ENCODE peak calls at places on chromosomes 2 and 18, in seven cellular contexts. Q is HFF-Myc, D is AG09319, M is mammary epithelial cell, K is pancreas, X is HFFc6, O is foreskin fibroblast. H is an unnamed sample.
A peak's percentile ranks its signal among the peaks of the same experiment; 100 is the strongest.

GRCh38 chr2:172328103-172328835 is 99.1 kb upstream of the ITGA6 start:
- DNase-seq in Q (no peak), M (no peak), D (no peak), O (no peak), K (no peak), X (peak; percentile 58), H (no peak)

GRCh38 chr2:160085662-160086061 is 23.2 kb upstream of the PLA2R1 start:
- DNase-seq in K (no peak), M (peak; percentile 14), D (no peak), Q (no peak), O (no peak), X (no peak), H (no peak)

GRCh38 chr2:216283038-216283900 is 89.0 kb downstream of the MARCHF4 start:
- DNase-seq in Q (no peak), X (no peak), K (no peak), O (no peak), D (no peak), M (no peak), H (peak; percentile 52)

GRCh38 chr2:181848356-181848876 is 43.1 kb upstream of the ITPRID2 start:
- DNase-seq in O (no peak), D (no peak), K (no peak), X (no peak), M (no peak), Q (no peak), H (no peak)

GRCh38 chr2:45124456-45124855 is 115.2 kb upstream of the SIX2 start:
- DNase-seq in K (no peak), M (no peak), X (no peak), D (no peak), O (no peak), Q (no peak), H (no peak)

GRCh38 chr2:133053541-133053940 is 383.5 kb upstream of the LYPD1 start:
- DNase-seq in K (no peak), M (no peak), O (no peak), Q (no peak), X (no peak), D (no peak), H (no peak)

GRCh38 chr2:167388497-167388896 is 500.2 kb downstream of the XIRP2 start:
- DNase-seq in D (no peak), O (no peak), X (no peak), K (no peak), Q (no peak), M (no peak), H (no peak)

GRCh38 chr2:85137131-85137530 is 3.9 kb downstream of the TCF7L1 start:
- DNase-seq in X (no peak), D (no peak), Q (no peak), M (no peak), K (no peak), O (no peak), H (no peak)

GRCh38 chr18:49274188-49274714 is 186.2 kb downstream of the DYM start:
- DNase-seq in O (no peak), D (peak; percentile 43), K (no peak), M (no peak), X (no peak), Q (no peak), H (no peak)

GRCh38 chr18:73431620-73432019 is 563.8 kb upstream of the NETO1 start:
- DNase-seq in D (no peak), O (peak; percentile 30), Q (no peak), X (no peak), K (no peak), M (peak; percentile 2), H (no peak)

GRCh38 chr2:60998628-60999545 is 18.6 kb upstream of the PEX13 start:
- DNase-seq in X (peak; percentile 47), K (no peak), M (peak; percentile 37), Q (peak; percentile 52), O (peak; percentile 27), D (no peak), H (no peak)

GRCh38 chr2:191486584-191487320 is 191.2 kb upstream of the NABP1 start:
- DNase-seq in X (peak; percentile 98), K (peak; percentile 26), Q (peak; percentile 93), O (peak; percentile 95), D (peak; percentile 89), M (peak; percentile 98), H (no peak)

GRCh38 chr2:51597086-51597485 is 565.2 kb upstream of the NRXN1 start:
- DNase-seq in D (no peak), X (no peak), O (no peak), M (no peak), Q (no peak), K (no peak), H (no peak)

GRCh38 chr18:72672364-72673151 is 128.4 kb upstream of the CBLN2 start:
- DNase-seq in Q (peak; percentile 4), M (peak; percentile 12), O (peak; percentile 6), K (peak; percentile 16), X (peak; percentile 17), D (no peak), H (peak; percentile 32)

GRCh38 chr2:72112421-72112820 is 35.2 kb downstream of the CYP26B1 start:
- DNase-seq in M (peak; percentile 65), Q (peak; percentile 10), X (peak; percentile 49), D (no peak), K (no peak), O (peak; percentile 29), H (no peak)

GRCh38 chr2:219441451-219442205 is 7.0 kb downstream of the SPEG start:
- DNase-seq in D (no peak), Q (no peak), K (peak; percentile 29), X (peak; percentile 74), M (no peak), O (peak; percentile 65), H (peak; percentile 51)

GRCh38 chr2:237702439-237703397 is 75.3 kb downstream of the LRRFIP1 start:
- DNase-seq in K (peak; percentile 8), X (peak; percentile 48), M (peak; percentile 46), Q (no peak), D (no peak), O (no peak), H (peak; percentile 76)

DNA sequence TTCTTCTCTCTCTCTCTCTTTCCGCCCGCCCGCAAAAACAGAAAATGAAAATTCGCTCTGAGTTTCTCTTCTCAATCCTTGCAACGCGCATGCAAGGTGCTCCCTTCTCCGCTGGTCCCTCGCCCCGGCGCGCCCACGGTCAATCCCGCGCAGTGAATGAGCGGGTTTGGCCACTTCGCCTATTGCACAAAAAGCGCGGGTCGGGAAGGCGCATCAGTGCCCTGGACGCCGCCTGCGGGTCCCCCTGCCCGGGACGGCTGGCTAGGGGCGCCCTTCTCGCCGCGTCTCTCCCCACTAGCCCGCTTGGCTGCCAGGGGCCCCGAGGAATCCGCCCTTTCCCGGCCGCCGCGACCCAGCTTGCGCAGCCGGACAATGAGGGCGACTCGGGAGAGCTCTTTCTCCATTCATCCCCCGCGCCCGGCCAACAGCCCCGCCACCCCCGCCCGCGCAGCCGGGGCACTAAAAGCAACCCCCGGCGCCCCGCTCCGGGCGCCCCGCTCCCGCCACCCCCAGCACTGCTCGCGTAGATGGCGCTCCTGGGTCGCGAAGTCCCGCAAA is 686 bp downstream of the LAMA1 start:
- DNase-seq in X (no peak), D (no peak), O (no peak), K (no peak), Q (no peak), M (peak; percentile 46), H (no peak)
- TF ChIP-seq CTCF in X (no peak), D (no peak), O (no peak), K (no peak), Q (no peak), M (no peak), H (no peak)

GRCh38 chr2:227186751-227187150 is 22.3 kb downstream of the COL4A3 start:
- DNase-seq in K (no peak), M (no peak), O (no peak), X (no peak), D (no peak), Q (no peak), H (no peak)

GRCh38 chr2:227188292-227188691 is 23.9 kb downstream of the COL4A3 start:
- DNase-seq in O (no peak), M (no peak), D (no peak), K (no peak), Q (peak; percentile 55), X (peak; percentile 33), H (no peak)

GRCh38 chr2:227192491-227192890 is 28.1 kb downstream of the COL4A3 start:
- DNase-seq in D (no peak), X (no peak), M (no peak), K (no peak), O (no peak), Q (no peak), H (no peak)

GRCh38 chr2:227194219-227194618 is 29.8 kb downstream of the COL4A3 start:
- DNase-seq in M (no peak), O (no peak), Q (no peak), K (no peak), D (no peak), X (no peak), H (no peak)

DNA sequence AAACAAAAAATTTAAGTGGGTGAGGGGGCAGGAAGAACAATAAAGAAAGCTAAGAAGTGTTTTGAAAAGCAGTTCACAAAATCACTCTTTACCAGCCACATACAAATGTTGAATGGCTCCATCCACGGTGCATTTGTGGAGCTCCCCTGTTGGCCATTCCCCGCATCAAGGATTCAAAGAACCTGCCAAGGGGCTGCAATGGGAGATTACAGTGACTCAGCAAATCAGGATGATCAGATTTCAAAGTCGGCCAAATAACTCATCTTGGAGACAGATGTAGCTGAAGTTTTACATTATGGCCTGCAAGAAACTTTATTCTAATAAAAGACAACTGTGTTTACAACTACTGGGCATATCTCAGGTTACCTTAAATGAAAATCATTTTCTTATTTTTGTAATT is 26.9 kb downstream of the COL4A3 start:
- DNase-seq in M (no peak), X (no peak), K (no peak), D (no peak), Q (peak; percentile 89), O (peak; percentile 13), H (no peak)
- TF ChIP-seq CTCF in M (no peak), X (no peak), K (no peak), D (no peak), Q (peak; percentile 36), O (no peak), H (no peak)

GRCh38 chr18:63460414-63460813 is 16.3 kb upstream of the SERPINB5 start:
- DNase-seq in K (no peak), O (no peak), Q (no peak), M (no peak), D (no peak), X (no peak), H (no peak)
- TF ChIP-seq CTCF in K (no peak), O (no peak), Q (no peak), M (no peak), D (no peak), X (no peak), H (no peak)

GRCh38 chr2:121044412-121044811 is 240.6 kb downstream of the TFCP2L1 start:
- DNase-seq in X (no peak), O (no peak), D (no peak), K (no peak), M (no peak), Q (no peak), H (peak; percentile 10)

GRCh38 chr2:121045245-121045644 is 239.8 kb downstream of the TFCP2L1 start:
- DNase-seq in X (no peak), D (no peak), O (no peak), K (no peak), M (no peak), Q (no peak), H (no peak)

GRCh38 chr2:121041516-121041915 is 243.5 kb downstream of the TFCP2L1 start:
- DNase-seq in O (no peak), Q (no peak), K (no peak), M (no peak), X (no peak), D (no peak), H (no peak)

GRCh38 chr2:121043061-121043826 is 241.8 kb downstream of the TFCP2L1 start:
- DNase-seq in O (no peak), M (no peak), D (no peak), Q (no peak), X (no peak), K (no peak), H (no peak)

GRCh38 chr2:121043827-121044222 is 241.2 kb downstream of the TFCP2L1 start:
- DNase-seq in O (no peak), M (no peak), Q (no peak), X (no peak), K (no peak), D (no peak), H (no peak)
- TF ChIP-seq CTCF in O (no peak), M (no peak), Q (no peak), X (no peak), K (no peak), D (no peak), H (no peak)

H was measured in activated CD8-positive, alpha-beta T cell treated with anti-CD3 and anti-CD28 coated beads for 36 hours.